ENCODE peak calls at places on chromosome 16, in four cellular contexts. G is GM23338; H is CD4-positive, alpha-beta memory T cell; Q is mesenchymal stem cell. D is an unnamed sample.

GRCh38 chr16:56192644-56192960 is 1.3 kb downstream of the GNAO1 start:
- DNase-seq in H (no peak), Q (no peak), G (no peak), D (no peak)

GRCh38 chr16:12794486-12795399 is 8.9 kb downstream of the CPPED1 start:
- DNase-seq in Q (no peak), G (peak; percentile 7), H (no peak), D (no peak)

GRCh38 chr16:81273223-81273940 is 34.9 kb downstream of the BCO1 start:
- DNase-seq in H (no peak), G (no peak), Q (no peak), D (no peak)

GRCh38 chr16:14489460-14489859 is 140.6 kb downstream of the PARN start:
- DNase-seq in G (peak; percentile 79), H (no peak), Q (peak; percentile 61), D (no peak)

GRCh38 chr16:51710930-51711563 is 560.0 kb upstream of the SALL1 start:
- DNase-seq in H (no peak), Q (no peak), G (no peak), D (no peak)

GRCh38 chr16:12559714-12560113 is 244.0 kb downstream of the CPPED1 start:
- DNase-seq in Q (no peak), H (no peak), G (no peak), D (no peak)

GRCh38 chr16:49932943-49933342 is 77.0 kb upstream of the ZNF423 start:
- DNase-seq in Q (no peak), G (no peak), H (no peak), D (no peak)

GRCh38 chr16:85479972-85480726 is 133.0 kb upstream of the GSE1 start:
- DNase-seq in H (peak; percentile 4), G (peak; percentile 69), Q (no peak), D (no peak)

GRCh38 chr16:72203401-72203800 is 31.4 kb upstream of the PMFBP1 start:
- DNase-seq in G (no peak), H (no peak), Q (peak; percentile 32), D (no peak)

GRCh38 chr16:89325861-89326471 is 108.5 kb downstream of the ZNF778 start:
- DNase-seq in Q (peak; percentile 95), G (no peak), H (no peak), D (no peak)

DNA sequence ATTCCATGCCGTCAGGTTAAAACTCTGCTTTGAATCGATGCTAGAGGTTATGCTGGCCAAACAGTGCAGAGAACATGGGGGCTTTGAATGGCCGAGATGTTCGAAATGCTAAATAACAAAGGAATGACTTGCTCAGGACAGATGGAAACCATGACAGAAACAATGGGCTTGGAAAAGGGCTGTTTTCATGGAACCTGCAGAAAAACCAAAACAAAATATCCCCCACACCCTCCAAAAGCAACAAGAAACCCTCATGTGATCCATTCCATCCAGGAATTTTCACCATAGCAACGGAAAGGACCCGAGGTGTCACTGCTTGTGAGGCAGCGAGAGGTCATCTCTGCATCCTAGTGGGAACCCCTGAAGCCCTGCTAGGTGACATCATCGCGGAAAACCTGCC is 25.5 kb downstream of the GPRC5B start:
- DNase-seq in G (no peak), H (no peak), Q (no peak), D (no peak)
- H3K27ac ChIP-seq in G (peak overlapping the region; percentile 99), H (no peak overlapping the region), Q (no peak overlapping the region), D (no peak overlapping the region)

GRCh38 chr16:68291227-68291626 is 19.5 kb downstream of the SLC7A6OS start:
- DNase-seq in G (no peak), H (no peak), Q (no peak), D (no peak)

GRCh38 chr16:68289202-68289601 is 21.5 kb downstream of the SLC7A6OS start:
- DNase-seq in G (no peak), Q (no peak), H (no peak), D (no peak)

GRCh38 chr16:68292425-68292824 is 18.3 kb downstream of the SLC7A6OS start:
- DNase-seq in H (no peak), G (no peak), Q (no peak), D (no peak)

GRCh38 chr16:68289621-68290329 is 21.0 kb downstream of the SLC7A6OS start:
- DNase-seq in H (peak; percentile 52), Q (no peak), G (no peak), D (peak; percentile 32)

GRCh38 chr16:68290455-68290854 is 20.3 kb downstream of the SLC7A6OS start:
- DNase-seq in H (no peak), Q (no peak), G (no peak), D (no peak)
- H3K27ac ChIP-seq in H (peak overlapping the region; percentile 52), Q (no peak overlapping the region), G (no peak overlapping the region), D (peak overlapping the region; percentile 26)

GRCh38 chr16:66933776-66934137 is 445 bp downstream of the CIAO2B start:
- DNase-seq in G (no peak), H (no peak), Q (no peak), D (no peak)
- H3K27ac ChIP-seq in G (no peak overlapping the region), H (peak overlapping the region; percentile 97), Q (peak overlapping the region; percentile 40), D (peak overlapping the region; percentile 94)

DNA sequence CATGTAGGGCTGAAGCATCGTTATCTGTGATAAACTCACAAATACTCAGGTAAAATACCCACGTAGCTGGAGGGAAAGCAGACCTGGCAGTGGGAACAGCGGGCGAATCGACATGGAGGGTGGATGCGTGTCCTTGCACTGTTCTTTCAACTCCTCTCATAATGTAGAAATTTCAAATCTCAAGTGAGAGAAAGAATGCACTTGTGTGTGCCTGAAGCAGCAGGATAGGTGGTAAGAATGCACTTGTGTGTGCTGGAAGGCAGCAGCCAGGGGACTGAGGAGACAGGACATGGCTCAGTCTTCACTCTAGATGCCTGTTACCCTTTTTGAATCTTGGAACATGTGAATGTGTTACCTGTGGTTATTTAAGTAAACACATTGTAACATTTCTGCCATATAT is 10.4 kb downstream of the IFT140 start:
- DNase-seq in Q (no peak), G (no peak), H (no peak), D (no peak)
- H3K27ac ChIP-seq in Q (no peak overlapping the region), G (no peak overlapping the region), H (no peak overlapping the region), D (no peak overlapping the region)

GRCh38 chr16:86610779-86611516 is 32.6 kb downstream of the FOXL1 start:
- DNase-seq in G (no peak), Q (no peak), H (no peak), D (no peak)

GRCh38 chr16:86609115-86609514 is 30.8 kb downstream of the FOXL1 start:
- DNase-seq in G (no peak), H (no peak), Q (peak; percentile 92), D (no peak)

GRCh38 chr16:86609661-86610060 is 31.3 kb downstream of the FOXL1 start:
- DNase-seq in G (no peak), Q (no peak), H (no peak), D (no peak)

GRCh38 chr16:86611958-86612357 is 33.6 kb downstream of the FOXL1 start:
- DNase-seq in Q (peak; percentile 42), H (no peak), G (no peak), D (no peak)

GRCh38 chr16:86611517-86611840 is 33.1 kb downstream of the FOXL1 start:
- DNase-seq in Q (peak; percentile 97), G (no peak), H (no peak), D (no peak)
- H3K27ac ChIP-seq in Q (no peak overlapping the region), G (no peak overlapping the region), H (no peak overlapping the region), D (no peak overlapping the region)

DNA sequence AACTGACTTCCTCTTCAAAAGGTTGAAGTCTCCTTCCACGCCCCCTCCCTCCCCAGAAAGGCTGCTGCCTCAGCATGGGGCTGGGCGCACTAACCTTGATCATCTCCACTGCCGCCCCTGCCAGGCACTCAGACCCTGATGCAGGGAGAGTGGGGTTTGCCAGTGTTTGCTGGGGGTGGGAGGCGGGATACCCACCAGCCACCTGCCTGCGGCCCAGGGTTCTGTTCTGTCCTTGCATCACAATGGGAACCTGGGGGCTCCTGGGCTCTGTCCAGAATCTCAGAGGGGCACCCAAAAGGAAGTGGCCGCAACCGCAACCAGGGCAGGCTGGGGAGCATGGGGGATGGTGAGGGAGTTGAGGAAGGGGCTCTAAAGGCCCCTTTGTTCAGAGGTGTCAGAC is 27.4 kb downstream of the KIFC3 start:
- DNase-seq in H (no peak), Q (no peak), G (no peak), D (no peak)
- H3K27ac ChIP-seq in H (no peak overlapping the region), Q (peak overlapping the region; percentile 89), G (no peak overlapping the region), D (no peak overlapping the region)

GRCh38 chr16:19438739-19439138 is 21.1 kb downstream of the TMC5 start:
- DNase-seq in Q (no peak), H (no peak), G (no peak), D (no peak)

GRCh38 chr16:19439483-19439882 is 21.8 kb downstream of the TMC5 start:
- DNase-seq in H (no peak), G (no peak), Q (no peak), D (no peak)

GRCh38 chr16:19434584-19434983 is 16.9 kb downstream of the TMC5 start:
- DNase-seq in G (no peak), H (no peak), Q (no peak), D (no peak)

GRCh38 chr16:19437280-19437679 is 19.6 kb downstream of the TMC5 start:
- DNase-seq in Q (no peak), H (no peak), G (no peak), D (no peak)

GRCh38 chr16:19436540-19436939 is 18.9 kb downstream of the TMC5 start:
- DNase-seq in H (no peak), Q (no peak), G (no peak), D (no peak)
- H3K27ac ChIP-seq in H (no peak overlapping the region), Q (no peak overlapping the region), G (no peak overlapping the region), D (no peak overlapping the region)

DNA sequence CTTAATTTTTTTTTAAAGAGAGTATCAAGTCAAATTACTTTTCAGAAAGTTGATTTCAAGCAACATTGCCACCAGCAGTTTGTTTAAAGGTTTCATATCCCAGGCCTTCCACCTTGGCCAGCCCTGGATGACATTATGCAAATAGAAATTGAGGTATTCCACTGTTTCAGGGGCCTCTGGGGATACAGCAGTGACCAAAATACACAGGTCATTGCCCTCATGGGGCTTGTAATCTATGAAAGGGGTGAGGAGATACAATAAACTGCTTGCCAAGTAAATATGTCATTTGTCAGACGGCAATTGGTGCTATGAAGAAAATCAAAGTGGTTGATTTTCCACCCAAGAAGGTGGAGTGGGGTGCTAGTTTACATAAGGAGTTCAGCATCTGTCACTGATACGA is 37.8 kb upstream of the TMC5 start:
- DNase-seq in Q (no peak), G (no peak), H (no peak), D (no peak)
- H3K27ac ChIP-seq in Q (no peak overlapping the region), G (no peak overlapping the region), H (no peak overlapping the region), D (no peak overlapping the region)

GRCh38 chr16:29667755-29668154 is 4.7 kb downstream of the SPN start:
- DNase-seq in H (no peak), Q (no peak), G (no peak), D (no peak)
- H3K27ac ChIP-seq in H (no peak overlapping the region), Q (no peak overlapping the region), G (no peak overlapping the region), D (no peak overlapping the region)

DNA sequence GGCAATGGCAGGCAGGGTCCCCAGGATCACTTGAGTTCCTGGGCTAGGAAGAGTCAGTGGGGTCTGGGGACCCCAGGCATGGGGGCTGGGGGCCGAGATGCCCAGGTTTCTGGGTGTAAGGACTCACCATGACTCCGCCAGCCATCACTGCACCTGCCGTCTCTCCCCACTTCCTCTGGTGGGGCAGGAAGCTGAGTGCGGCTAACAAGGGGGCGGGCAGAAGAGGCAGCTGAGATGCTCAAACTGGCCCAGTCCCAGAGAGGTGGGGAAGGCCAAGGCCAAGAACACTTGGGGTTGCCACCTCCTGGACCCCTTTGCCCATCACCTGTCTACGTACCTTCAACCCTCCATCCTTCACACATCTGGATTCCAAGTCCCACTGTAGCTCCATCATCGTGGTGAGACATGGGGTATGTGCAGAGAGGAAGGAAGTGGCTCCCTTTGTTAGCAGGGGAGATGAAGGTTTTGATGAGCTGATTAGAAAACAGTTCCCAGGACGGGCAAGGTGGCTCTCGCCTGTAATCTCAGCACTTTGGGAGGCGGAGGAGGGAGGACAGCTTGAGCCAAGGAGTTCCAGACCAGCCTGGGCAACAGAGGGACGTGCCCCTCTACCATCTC is at the start of gene SEPTIN1:
- DNase-seq in H (peak; percentile 78), G (no peak), Q (no peak), D (peak; percentile 85)
- H3K27ac ChIP-seq in H (peak within 1 kb of the TSS; percentile 86), G (no peak within 1 kb of the TSS), Q (no peak within 1 kb of the TSS), D (peak within 1 kb of the TSS; percentile 64)